ENCODE peak calls at places on chromosomes 3 and 15, in seven cellular contexts. One of them, this sample, is unnamed.

GRCh38 chr3:47469616-47470015 is 6.1 kb downstream of the SCAP start:
- DNase-seq in GM12891: no peak
- DNase-seq in H1: no peak
- DNase-seq in SK-N-SH: no peak
- DNase-seq in GM12878: no peak
- DNase-seq in K562: no peak
- DNase-seq in HepG2: no peak
- DNase-seq in this sample: no peak

GRCh38 chr3:47163023-47163989 is 607 bp downstream of the SETD2 start:
- DNase-seq in K562: peak; percentile 79
- DNase-seq in SK-N-SH: peak; percentile 80
- DNase-seq in H1: no peak
- DNase-seq in GM12891: peak; percentile 30
- DNase-seq in GM12878: no peak
- DNase-seq in HepG2: peak; percentile 71
- DNase-seq in this sample: peak; percentile 30

GRCh38 chr15:41894251-41894790 is 468 bp upstream of the SPTBN5 start:
- DNase-seq in GM12891: no peak
- DNase-seq in H1: no peak
- DNase-seq in SK-N-SH: no peak
- DNase-seq in K562: no peak
- DNase-seq in GM12878: no peak
- DNase-seq in HepG2: no peak
- DNase-seq in this sample: no peak

GRCh38 chr3:141972394-141972793 is 96.0 kb downstream of the ATP1B3 start:
- DNase-seq in GM12891: no peak
- DNase-seq in GM12878: no peak
- DNase-seq in HepG2: no peak
- DNase-seq in H1: no peak
- DNase-seq in SK-N-SH: no peak
- DNase-seq in K562: no peak
- DNase-seq in this sample: no peak

GRCh38 chr3:98733055-98733777 is 29.9 kb upstream of the ST3GAL6 start:
- DNase-seq in H1: no peak
- DNase-seq in GM12878: no peak
- DNase-seq in HepG2: peak; percentile 12
- DNase-seq in GM12891: peak; percentile 36
- DNase-seq in SK-N-SH: peak; percentile 75
- DNase-seq in K562: no peak
- DNase-seq in this sample: peak; percentile 37

GRCh38 chr15:42494998-42495360 is 455 bp upstream of the SNAP23 start:
- DNase-seq in GM12878: no peak
- DNase-seq in K562: no peak
- DNase-seq in GM12891: no peak
- DNase-seq in H1: no peak
- DNase-seq in HepG2: peak; percentile 34
- DNase-seq in SK-N-SH: peak; percentile 27
- DNase-seq in this sample: no peak

GRCh38 chr15:61364871-61365270 is 135.8 kb upstream of the RORA start:
- DNase-seq in HepG2: peak; percentile 18
- DNase-seq in GM12891: no peak
- DNase-seq in SK-N-SH: no peak
- DNase-seq in GM12878: no peak
- DNase-seq in K562: no peak
- DNase-seq in H1: peak; percentile 44
- DNase-seq in this sample: no peak

GRCh38 chr15:67639591-67639990 is 97.1 kb downstream of the MAP2K5 start:
- DNase-seq in HepG2: no peak
- DNase-seq in GM12891: no peak
- DNase-seq in GM12878: no peak
- DNase-seq in K562: no peak
- DNase-seq in H1: no peak
- DNase-seq in SK-N-SH: no peak
- DNase-seq in this sample: no peak

GRCh38 chr3:183555541-183556081 is at the start of gene KLHL6:
- DNase-seq in K562: no peak
- DNase-seq in HepG2: no peak
- DNase-seq in SK-N-SH: no peak
- DNase-seq in H1: no peak
- DNase-seq in GM12878: peak; percentile 64
- DNase-seq in GM12891: peak; percentile 50
- DNase-seq in this sample: peak; percentile 58

GRCh38 chr3:152185941-152186630 is 82.6 kb upstream of the MBNL1 start:
- DNase-seq in SK-N-SH: no peak
- DNase-seq in H1: no peak
- DNase-seq in GM12878: no peak
- DNase-seq in HepG2: no peak
- DNase-seq in GM12891: no peak
- DNase-seq in K562: no peak
- DNase-seq in this sample: no peak

GRCh38 chr3:146065573-146066006 is 95.4 kb downstream of the PLOD2 start:
- DNase-seq in GM12891: no peak
- DNase-seq in SK-N-SH: no peak
- DNase-seq in H1: no peak
- DNase-seq in HepG2: peak; percentile 50
- DNase-seq in K562: no peak
- DNase-seq in GM12878: no peak
- DNase-seq in this sample: no peak

GRCh38 chr3:157872902-157873301 is 233.3 kb downstream of the SHOX2 start:
- DNase-seq in SK-N-SH: peak; percentile 22
- DNase-seq in K562: no peak
- DNase-seq in H1: no peak
- DNase-seq in GM12891: no peak
- DNase-seq in HepG2: no peak
- DNase-seq in GM12878: no peak
- DNase-seq in this sample: no peak

GRCh38 chr15:67050522-67051087 is 14.8 kb upstream of the SMAD3 start:
- DNase-seq in GM12878: no peak
- DNase-seq in K562: no peak
- DNase-seq in SK-N-SH: no peak
- DNase-seq in GM12891: no peak
- DNase-seq in HepG2: no peak
- DNase-seq in H1: no peak
- DNase-seq in this sample: no peak

GRCh38 chr3:7576506-7576905 is 715.6 kb downstream of the GRM7 start:
- DNase-seq in H1: no peak
- DNase-seq in K562: no peak
- DNase-seq in GM12891: no peak
- DNase-seq in GM12878: no peak
- DNase-seq in SK-N-SH: no peak
- DNase-seq in HepG2: no peak
- DNase-seq in this sample: no peak

DNA sequence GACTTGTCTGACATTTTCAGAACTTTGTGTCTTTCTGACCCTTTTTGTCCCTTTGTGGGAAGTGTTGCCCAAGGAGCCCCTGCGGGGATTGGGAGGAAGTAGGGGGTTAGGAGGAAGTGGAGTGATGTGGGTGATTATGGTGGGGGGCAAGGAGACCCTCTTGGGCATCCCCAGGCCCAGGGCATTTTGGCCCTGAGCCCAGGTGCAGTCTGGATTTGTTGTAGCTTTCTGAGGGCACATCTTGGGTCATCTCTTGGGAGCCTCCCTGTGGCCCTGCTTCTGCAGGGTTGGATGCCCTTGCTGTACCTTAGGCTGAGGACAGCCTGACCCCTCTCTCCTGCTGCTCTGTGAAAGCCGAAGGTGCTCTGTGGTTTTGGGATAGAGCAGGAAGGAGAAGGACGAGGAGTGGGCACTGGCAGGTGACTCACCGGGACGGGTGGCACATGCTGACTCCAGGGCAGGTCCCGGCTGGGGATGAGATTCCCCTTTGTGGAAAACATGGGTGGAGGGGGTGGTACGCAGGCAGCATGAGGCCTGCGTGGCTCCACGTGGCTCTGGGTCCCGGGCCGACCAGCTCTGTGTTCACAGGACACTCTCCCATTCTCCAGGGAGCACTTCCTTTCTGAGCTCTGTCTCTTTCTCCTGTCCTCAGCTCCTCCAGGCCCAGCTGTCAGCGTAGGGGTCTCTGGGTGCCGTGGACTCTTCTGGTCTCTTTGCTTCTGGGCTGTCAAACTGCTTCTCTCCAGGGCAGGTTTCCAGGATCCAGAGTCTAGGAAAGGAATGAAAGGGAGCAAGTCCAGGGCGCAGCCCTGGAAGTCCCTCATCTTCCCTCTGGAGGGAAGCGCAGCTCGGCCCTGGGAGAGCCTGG is 11.8 kb downstream of the CD276 start:
- DNase-seq in HepG2: no peak
- DNase-seq in GM12891: no peak
- DNase-seq in GM12878: no peak
- DNase-seq in K562: no peak
- DNase-seq in H1: no peak
- DNase-seq in SK-N-SH: no peak
- DNase-seq in this sample: no peak
- TF ChIP-seq TAF1 in HepG2: no peak
- TF ChIP-seq TAF1 in GM12891: no peak
- TF ChIP-seq TAF1 in GM12878: no peak
- TF ChIP-seq TAF1 in K562: no peak
- TF ChIP-seq TAF1 in H1: no peak
- TF ChIP-seq TAF1 in SK-N-SH: no peak
- TF ChIP-seq TAF1 in this sample: no peak

GRCh38 chr3:56997675-56998074 is 62.8 kb upstream of the SPATA12 start:
- DNase-seq in HepG2: no peak
- DNase-seq in K562: no peak
- DNase-seq in SK-N-SH: no peak
- DNase-seq in GM12891: no peak
- DNase-seq in GM12878: no peak
- DNase-seq in H1: no peak
- DNase-seq in this sample: no peak
- TF ChIP-seq POLR2AphosphoS5 in HepG2: no peak
- TF ChIP-seq POLR2AphosphoS5 in K562: no peak
- TF ChIP-seq POLR2AphosphoS5 in SK-N-SH: no peak
- TF ChIP-seq POLR2AphosphoS5 in GM12891: no peak
- TF ChIP-seq POLR2AphosphoS5 in GM12878: no peak
- TF ChIP-seq POLR2AphosphoS5 in H1: no peak
- TF ChIP-seq POLR2AphosphoS5 in this sample: no peak

GRCh38 chr3:119326976-119327375 is 32.8 kb downstream of the ARHGAP31 start:
- DNase-seq in HepG2: no peak
- DNase-seq in GM12891: no peak
- DNase-seq in GM12878: no peak
- DNase-seq in SK-N-SH: no peak
- DNase-seq in H1: no peak
- DNase-seq in K562: no peak
- DNase-seq in this sample: no peak
- TF ChIP-seq TAF1 in HepG2: no peak
- TF ChIP-seq TAF1 in GM12891: no peak
- TF ChIP-seq TAF1 in GM12878: no peak
- TF ChIP-seq TAF1 in SK-N-SH: no peak
- TF ChIP-seq TAF1 in H1: no peak
- TF ChIP-seq TAF1 in K562: no peak
- TF ChIP-seq TAF1 in this sample: no peak

DNA sequence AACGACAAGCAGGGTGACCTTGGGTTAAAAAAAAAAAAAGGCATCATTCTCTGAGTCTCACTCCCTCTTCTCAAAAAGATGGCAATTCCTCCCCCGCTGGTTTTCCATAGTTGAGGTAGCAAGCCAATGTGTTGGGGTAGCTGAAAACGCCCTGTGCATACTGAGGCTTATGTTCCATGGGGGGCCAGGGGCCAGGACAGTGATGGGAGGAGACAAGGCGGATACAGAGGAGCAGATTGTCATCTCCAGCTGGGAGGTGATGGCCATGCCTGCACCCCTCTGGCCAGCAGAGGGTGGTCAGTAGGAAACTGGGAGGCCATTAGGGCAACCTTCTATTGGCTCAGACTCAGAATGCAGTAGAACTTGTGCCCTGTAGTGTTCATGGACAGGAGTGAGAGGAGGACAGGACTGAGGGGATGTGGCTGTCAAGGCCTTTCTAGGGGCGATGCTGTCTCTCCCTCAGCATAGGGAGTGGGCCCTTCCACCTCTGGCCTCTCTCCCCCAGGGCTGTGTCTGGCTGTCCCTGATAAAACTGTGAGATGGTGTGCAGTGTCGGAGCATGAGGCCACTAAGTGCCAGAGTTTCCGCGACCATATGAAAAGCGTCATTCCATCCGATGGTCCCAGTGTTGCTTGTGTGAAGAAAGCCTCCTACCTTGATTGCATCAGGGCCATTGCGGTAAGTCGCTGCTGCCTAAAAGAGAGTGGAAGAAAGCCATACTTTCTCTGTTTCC is 1.9 kb downstream of the TF start:
- DNase-seq in GM12891: no peak
- DNase-seq in GM12878: no peak
- DNase-seq in H1: no peak
- DNase-seq in SK-N-SH: no peak
- DNase-seq in HepG2: peak; percentile 37
- DNase-seq in K562: peak; percentile 24
- DNase-seq in this sample: no peak
- TF ChIP-seq POLR2AphosphoS5 in GM12891: no peak
- TF ChIP-seq POLR2AphosphoS5 in GM12878: no peak
- TF ChIP-seq POLR2AphosphoS5 in H1: no peak
- TF ChIP-seq POLR2AphosphoS5 in SK-N-SH: no peak
- TF ChIP-seq POLR2AphosphoS5 in HepG2: peak; percentile 40
- TF ChIP-seq POLR2AphosphoS5 in K562: peak; percentile 62
- TF ChIP-seq POLR2AphosphoS5 in this sample: no peak

GRCh38 chr3:97613139-97613538 is 151.4 kb upstream of the ARL6 start:
- DNase-seq in GM12891: no peak
- DNase-seq in K562: no peak
- DNase-seq in SK-N-SH: no peak
- DNase-seq in GM12878: no peak
- DNase-seq in H1: no peak
- DNase-seq in HepG2: no peak
- DNase-seq in this sample: no peak

GRCh38 chr3:97612632-97613031 is 151.9 kb upstream of the ARL6 start:
- DNase-seq in K562: no peak
- DNase-seq in SK-N-SH: no peak
- DNase-seq in H1: no peak
- DNase-seq in GM12878: no peak
- DNase-seq in GM12891: no peak
- DNase-seq in HepG2: no peak
- DNase-seq in this sample: no peak
- TF ChIP-seq TAF1 in K562: no peak
- TF ChIP-seq TAF1 in SK-N-SH: no peak
- TF ChIP-seq TAF1 in H1: no peak
- TF ChIP-seq TAF1 in GM12878: no peak
- TF ChIP-seq TAF1 in GM12891: no peak
- TF ChIP-seq TAF1 in HepG2: no peak
- TF ChIP-seq TAF1 in this sample: no peak

DNA sequence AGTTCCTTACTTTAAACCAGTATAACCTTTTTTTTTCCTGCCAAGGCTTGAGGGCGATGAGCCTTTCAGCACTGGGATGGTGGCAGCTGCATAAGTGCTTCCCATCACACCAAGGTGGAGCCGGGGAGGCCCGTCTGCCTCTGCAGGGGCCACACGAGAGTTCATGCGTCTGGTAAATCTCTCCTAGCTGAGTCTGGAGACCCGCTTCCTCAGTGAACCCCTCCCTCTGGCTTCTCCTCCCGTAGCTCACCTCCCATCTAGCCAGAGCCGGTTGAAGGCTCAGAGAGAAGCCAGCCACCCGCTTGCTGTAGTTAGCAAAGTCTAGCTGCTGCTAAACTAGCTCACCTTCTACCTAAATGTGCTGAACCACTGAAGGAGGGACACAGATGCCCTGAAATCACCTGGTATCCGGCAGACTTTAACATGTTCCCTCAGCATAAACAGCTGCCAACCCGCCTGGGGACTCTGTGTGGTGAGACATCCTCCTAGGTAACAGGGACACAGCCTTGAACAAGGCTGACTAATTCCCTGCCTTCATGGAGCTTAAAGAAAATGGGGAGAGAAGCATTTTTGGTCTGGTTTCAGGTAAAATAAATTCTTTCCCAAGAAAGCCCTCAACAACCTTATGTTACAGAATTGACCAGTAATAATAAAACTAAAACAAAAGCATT is 42.9 kb downstream of the RLBP1 start:
- DNase-seq in HepG2: no peak
- DNase-seq in SK-N-SH: no peak
- DNase-seq in GM12878: no peak
- DNase-seq in K562: no peak
- DNase-seq in H1: no peak
- DNase-seq in GM12891: no peak
- DNase-seq in this sample: no peak
- TF ChIP-seq POLR2AphosphoS5 in HepG2: no peak
- TF ChIP-seq POLR2AphosphoS5 in SK-N-SH: no peak
- TF ChIP-seq POLR2AphosphoS5 in GM12878: no peak
- TF ChIP-seq POLR2AphosphoS5 in K562: no peak
- TF ChIP-seq POLR2AphosphoS5 in H1: no peak
- TF ChIP-seq POLR2AphosphoS5 in GM12891: no peak
- TF ChIP-seq POLR2AphosphoS5 in this sample: no peak